ENCODE peak calls at places on chromosomes 5 and 9, in six cellular contexts. E is lung; A is heart right ventricle; G is BE2C; C is CD8-positive, alpha-beta memory T cell; T is IMR-90. W is an unnamed sample. For H3K4me1, the result is how much of the 10 kb centered on the place peaks cover.

GRCh38 chr9:135971106-135971766 is 10.1 kb upstream of the UBAC1 start:
- DNase-seq in A (no peak), C (no peak), T (peak), E (no peak), G (no peak), W (peak)

GRCh38 chr5:776862-777711 is 7.4 kb downstream of the ZDHHC11B start:
- DNase-seq in T (no peak), E (no peak), G (no peak), A (no peak), C (no peak), W (peak)

GRCh38 chr9:134778841-134779411 is 101.7 kb upstream of the FCN2 start:
- DNase-seq in T (peak), A (peak), C (no peak), E (peak), G (peak), W (peak)

GRCh38 chr9:127448112-127448805 is 2.9 kb downstream of the RPL12 start:
- DNase-seq in C (no peak), A (no peak), G (no peak), E (no peak), T (no peak), W (peak)

GRCh38 chr5:159510282-159510681 is 180.0 kb upstream of the IL12B start:
- DNase-seq in C (no peak), A (peak), G (peak), E (peak), T (peak), W (peak)

GRCh38 chr5:133396187-133396621 is 216.1 kb downstream of the FSTL4 start:
- DNase-seq in C (no peak), E (peak), A (no peak), G (no peak), T (no peak), W (no peak)

GRCh38 chr9:20805766-20806165 is 121.7 kb downstream of the FOCAD start:
- DNase-seq in A (no peak), E (no peak), C (no peak), G (no peak), T (no peak), W (no peak)

GRCh38 chr5:1032551-1033027 is 24.0 kb downstream of the NKD2 start:
- DNase-seq in G (peak), T (no peak), E (no peak), C (no peak), A (peak), W (no peak)

GRCh38 chr5:111966290-111966689 is 209.3 kb upstream of the NREP start:
- DNase-seq in A (no peak), C (no peak), T (no peak), E (no peak), G (no peak), W (no peak)

GRCh38 chr9:70639853-70640814 is 225.7 kb upstream of the KLF9 start:
- DNase-seq in C (peak), E (no peak), T (peak), A (no peak), G (peak), W (peak)

GRCh38 chr9:110058304-110058953 is 149.5 kb downstream of the C9orf152 start:
- DNase-seq in C (no peak), T (peak), G (peak), A (peak), E (peak), W (no peak)

GRCh38 chr5:81165493-81166119 is 67.5 kb upstream of the CKMT2 start:
- DNase-seq in T (peak), A (peak), E (peak), C (peak), G (peak), W (peak)

GRCh38 chr5:56814963-56815656 is at the start of gene MAP3K1:
- DNase-seq in A (peak), T (peak), C (peak), E (peak), G (peak), W (peak)

GRCh38 chr5:127840198-127840524 is 137.0 kb downstream of the CCDC192 start:
- DNase-seq in T (no peak), C (no peak), A (no peak), E (no peak), G (no peak), W (no peak)

GRCh38 chr5:168578506-168579205 is 512 bp downstream of the PANK3 start:
- DNase-seq in A (no peak), E (no peak), T (no peak), G (peak), C (no peak), W (no peak)

GRCh38 chr9:36158122-36158521 is 11.1 kb upstream of the CCIN start:
- DNase-seq in T (peak), G (no peak), E (no peak), C (no peak), A (no peak), W (peak)

GRCh38 chr9:36152741-36153438 is 16.3 kb upstream of the CCIN start:
- DNase-seq in A (no peak), E (no peak), T (no peak), G (no peak), C (no peak), W (no peak)

GRCh38 chr9:36150529-36151305 is 14.2 kb downstream of the GLIPR2 start:
- DNase-seq in T (peak), G (no peak), E (no peak), A (no peak), C (no peak), W (peak)

GRCh38 chr9:36151306-36152210 is 15.0 kb downstream of the GLIPR2 start:
- DNase-seq in T (peak), G (no peak), A (peak), E (peak), C (peak), W (peak)

DNA sequence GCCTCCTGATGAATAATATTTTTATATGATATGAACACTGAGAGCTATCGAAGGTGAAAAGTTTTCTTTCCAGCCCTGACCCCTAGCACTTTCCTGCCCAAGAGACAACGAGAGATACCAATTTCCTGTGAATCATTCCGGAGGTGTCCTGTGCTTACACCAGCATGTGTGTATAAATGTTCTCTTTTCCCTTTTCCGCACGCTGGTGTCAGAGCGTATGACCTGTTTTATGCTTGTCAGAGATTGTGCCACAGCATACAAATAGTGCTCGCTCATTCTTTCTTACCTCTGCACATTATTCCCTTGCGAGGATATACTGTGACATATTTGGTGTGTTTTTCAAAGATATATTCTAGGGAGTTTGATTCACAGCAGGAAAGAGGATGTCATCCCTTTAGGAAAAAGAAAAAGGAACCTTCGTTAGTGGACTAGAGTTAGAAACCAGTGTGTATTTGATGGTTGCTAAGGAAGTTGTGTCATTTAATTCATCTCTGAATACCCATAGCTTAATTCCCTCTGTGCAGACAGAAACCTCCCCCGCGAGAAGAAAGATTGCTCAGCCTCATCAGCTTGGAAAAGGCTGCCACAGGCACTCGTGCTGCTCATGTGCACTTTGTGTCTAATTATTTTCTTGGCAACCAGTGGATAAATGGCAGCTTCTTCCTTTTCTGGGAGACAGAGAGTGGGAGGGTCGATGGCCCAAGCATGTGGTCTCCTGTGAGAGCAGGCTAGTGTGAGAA is 14.8 kb upstream of the CCIN start:
- DNase-seq in E (peak), G (peak), C (no peak), T (peak), A (peak), W (peak)
- H3K4me1 ChIP-seq in E (under half), G (under half), C (under half), T (under half), A (half or more), W (half or more)

GRCh38 chr5:157555031-157555640 is 20.4 kb downstream of the ADAM19 start:
- DNase-seq in A (no peak), T (no peak), C (no peak), E (no peak), G (no peak), W (no peak)
- H3K4me1 ChIP-seq in A (half or more), T (under half), C (under half), E (under half), G (under half), W (under half)

DNA sequence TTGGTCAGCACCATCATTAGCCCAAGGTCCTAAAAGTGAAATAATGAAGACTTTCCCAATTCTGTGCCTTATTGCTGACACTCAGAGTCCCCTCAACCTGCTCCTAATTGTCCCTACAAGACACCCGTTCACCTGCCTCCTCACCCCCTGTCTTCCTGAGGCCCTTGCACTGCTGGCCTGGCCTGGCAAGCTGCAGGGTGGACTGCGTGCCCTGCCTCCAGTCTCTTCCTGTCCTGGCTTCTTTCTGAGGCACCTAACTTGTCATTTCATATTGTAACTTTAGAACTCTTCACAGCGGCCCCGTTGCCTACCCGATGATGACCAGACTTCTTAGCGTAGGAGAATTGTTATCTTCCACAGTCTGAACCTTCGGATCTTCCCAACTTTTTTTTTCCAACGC is 153.9 kb downstream of the SMARCA2 start:
- DNase-seq in T (no peak), E (no peak), A (no peak), C (no peak), G (no peak), W (no peak)
- H3K4me1 ChIP-seq in T (under half), E (under half), A (under half), C (under half), G (under half), W (under half)

DNA sequence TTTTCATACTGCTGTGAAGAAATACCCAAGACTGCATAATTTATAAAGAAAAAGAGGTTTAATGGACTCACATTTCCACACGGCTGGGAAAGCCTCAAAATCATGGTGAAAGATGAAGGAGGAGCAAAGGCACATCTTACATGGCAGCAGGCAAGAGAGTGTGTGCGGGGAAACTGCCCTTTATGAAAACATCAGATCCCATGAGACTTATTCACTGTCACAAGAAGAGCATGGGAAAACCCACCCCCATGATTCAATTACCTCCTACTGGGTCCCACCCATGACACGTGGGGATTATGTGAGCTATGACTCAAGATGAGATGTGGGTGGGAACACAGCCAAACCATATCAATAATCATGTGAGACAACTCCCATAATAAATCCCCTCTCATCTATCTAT is 8.7 kb downstream of the TTC39B start:
- DNase-seq in A (no peak), G (no peak), C (no peak), E (no peak), T (no peak), W (no peak)
- H3K4me1 ChIP-seq in A (half or more), G (under half), C (half or more), E (under half), T (under half), W (under half)

DNA sequence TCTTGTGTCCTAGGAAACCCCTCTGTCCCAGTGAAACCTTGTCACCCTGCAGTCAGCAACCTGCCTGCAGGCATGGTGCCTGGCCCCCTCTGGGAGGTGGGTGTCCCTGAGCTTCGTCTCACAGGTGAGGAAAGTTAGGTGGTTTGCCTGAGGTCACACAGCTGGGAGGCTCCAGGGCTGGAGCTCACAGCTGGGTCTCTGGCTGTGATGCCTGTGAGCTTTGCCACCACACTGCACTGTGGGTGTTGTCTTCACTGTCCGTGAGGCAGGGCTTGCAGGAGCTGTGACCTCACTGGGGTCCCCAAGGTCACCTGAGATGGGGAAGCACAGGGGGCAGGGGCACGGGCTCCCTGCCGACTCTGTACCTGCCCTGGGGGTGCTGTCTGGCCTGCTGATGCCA is 14.2 kb downstream of the PLPP7 start:
- DNase-seq in E (no peak), T (no peak), A (no peak), C (no peak), G (no peak), W (no peak)
- H3K4me1 ChIP-seq in E (under half), T (under half), A (under half), C (under half), G (under half), W (under half)

GRCh38 chr5:95780597-95780996 is 41.9 kb downstream of the GLRX start:
- DNase-seq in E (no peak), T (no peak), A (no peak), G (no peak), C (no peak), W (peak)

GRCh38 chr5:95779611-95780010 is 42.9 kb downstream of the GLRX start:
- DNase-seq in T (peak), E (no peak), G (no peak), C (no peak), A (no peak), W (peak)

GRCh38 chr5:95777441-95777840 is 45.1 kb downstream of the GLRX start:
- DNase-seq in T (peak), E (no peak), C (no peak), A (no peak), G (no peak), W (no peak)

GRCh38 chr5:95781101-95781583 is 41.4 kb downstream of the GLRX start:
- DNase-seq in T (peak), C (peak), G (peak), A (peak), E (peak), W (peak)

DNA sequence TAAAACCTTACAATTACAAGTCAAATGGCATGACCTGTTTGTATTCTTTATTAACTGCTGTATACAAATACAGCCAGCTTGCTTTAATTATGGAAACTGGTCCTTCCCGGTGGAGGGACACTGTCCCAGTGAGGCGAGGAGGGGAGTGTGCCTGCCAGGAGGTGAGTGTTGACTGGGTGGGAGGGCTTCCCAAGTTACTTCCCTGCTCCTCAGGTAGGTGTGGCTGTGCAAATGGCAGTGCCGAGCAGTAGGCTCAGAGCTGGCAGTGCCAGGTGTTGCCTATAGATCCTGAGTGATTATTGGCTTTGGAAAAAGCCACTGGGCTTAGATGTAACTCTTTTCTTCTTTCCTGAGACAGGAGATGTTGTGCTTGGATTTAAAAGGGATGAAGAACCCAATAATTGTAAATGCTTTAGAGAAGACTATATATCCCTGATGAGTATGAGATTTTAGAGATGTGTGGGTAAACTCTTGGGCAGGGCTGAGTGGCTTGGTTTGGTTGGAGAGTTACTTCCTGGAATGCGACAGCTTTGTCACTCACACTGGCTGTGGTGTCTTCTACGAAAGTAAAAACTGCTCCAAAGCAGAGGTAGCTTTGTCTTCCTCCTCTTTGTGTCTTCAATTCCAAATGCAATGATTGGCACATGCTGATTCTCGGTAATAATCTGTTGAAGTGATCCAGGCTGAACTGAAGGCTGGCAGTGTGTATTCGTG is 43.7 kb downstream of the GLRX start:
- DNase-seq in T (no peak), A (no peak), G (no peak), C (no peak), E (no peak), W (no peak)
- H3K4me1 ChIP-seq in T (under half), A (under half), G (under half), C (under half), E (under half), W (under half)

DNA sequence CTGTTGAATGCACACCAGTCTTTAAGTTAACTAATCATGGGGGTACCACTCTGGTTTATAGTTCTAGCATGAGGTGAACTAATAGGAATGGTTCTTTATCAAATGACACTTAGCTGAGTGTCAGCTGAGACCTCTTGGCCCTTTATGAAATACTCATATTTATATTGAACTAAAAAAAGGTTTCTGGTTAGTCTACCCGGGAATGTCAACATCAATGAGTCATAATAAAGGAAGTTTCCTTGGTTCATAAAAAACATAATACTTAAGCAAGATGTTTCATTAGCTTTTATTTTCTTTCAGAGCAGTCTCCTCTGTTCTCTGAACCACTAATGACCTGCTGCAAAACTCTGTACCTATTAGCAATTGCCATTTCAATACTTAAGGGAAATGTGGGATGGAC is 13.7 kb downstream of the DAB2 start:
- DNase-seq in T (peak), E (no peak), A (no peak), C (no peak), G (no peak), W (peak)
- H3K4me1 ChIP-seq in T (under half), E (under half), A (half or more), C (under half), G (under half), W (half or more)

W was measured in GM23248.